ENCODE peak calls at places on chromosome 12, in seven cellular contexts. F is MM.1S, Z is hepatocyte, Y is neural progenitor cell, P is GM23248, H is GM23338, J is PC-3. L is an unnamed sample.

GRCh38 chr12:88015825-88016224 is 13.4 kb downstream of the C12orf50 start:
- DNase-seq in F (no peak), Z (no peak), Y (no peak), P (no peak), H (no peak), J (no peak), L (no peak)

GRCh38 chr12:21941522-21942376 is 523 bp upstream of the ABCC9 start:
- DNase-seq in F (no peak), Z (peak; percentile 75), Y (peak; percentile 79), P (peak; percentile 90), H (peak; percentile 81), J (no peak), L (no peak)

GRCh38 chr12:1773937-1774655 is 46.3 kb upstream of the LRTM2 start:
- DNase-seq in F (no peak), Z (no peak), Y (no peak), P (peak; percentile 67), H (no peak), J (no peak), L (no peak)

GRCh38 chr12:71865166-71865713 is 25.7 kb downstream of the TBC1D15 start:
- DNase-seq in F (no peak), Z (no peak), Y (no peak), P (peak; percentile 99), H (no peak), J (peak; percentile 27), L (no peak)

GRCh38 chr12:62711626-62712305 is 223.2 kb downstream of the PPM1H start:
- DNase-seq in F (no peak), Z (no peak), Y (peak; percentile 74), P (no peak), H (no peak), J (no peak), L (no peak)

GRCh38 chr12:132837693-132838463 is 9.2 kb upstream of the GOLGA3 start:
- DNase-seq in F (no peak), Z (no peak), Y (no peak), P (peak; percentile 55), H (no peak), J (no peak), L (no peak)

GRCh38 chr12:64390275-64390851 is at the start of gene C12orf56:
- DNase-seq in F (no peak), Z (peak; percentile 42), Y (peak; percentile 55), P (peak; percentile 67), H (peak; percentile 91), J (no peak), L (no peak)

GRCh38 chr12:86261142-86261541 is 5.0 kb upstream of the MGAT4C start:
- DNase-seq in F (no peak), Z (no peak), Y (no peak), P (peak; percentile 5), H (no peak), J (peak; percentile 24), L (no peak)

GRCh38 chr12:99004799-99005474 is 359.8 kb downstream of the APAF1 start:
- DNase-seq in F (no peak), Z (no peak), Y (peak; percentile 11), P (no peak), H (no peak), J (no peak), L (no peak)

GRCh38 chr12:109685574-109686447 is 27.8 kb upstream of the FAM222A start:
- DNase-seq in F (no peak), Z (no peak), Y (no peak), P (no peak), H (no peak), J (no peak), L (no peak)

GRCh38 chr12:18926188-18926587 is 188.3 kb downstream of the CAPZA3 start:
- DNase-seq in F (no peak), Z (no peak), Y (no peak), P (no peak), H (no peak), J (no peak), L (no peak)

GRCh38 chr12:89692442-89692841 is 16.2 kb downstream of the ATP2B1 start:
- DNase-seq in F (no peak), Z (no peak), Y (no peak), P (no peak), H (no peak), J (no peak), L (no peak)
- H3K79me2 ChIP-seq in F (peaks cover 89% of the 10 kb centered on the region), Z (peaks cover 100% of the 10 kb centered on the region), Y (peaks cover 100% of the 10 kb centered on the region), P (peaks cover 100% of the 10 kb centered on the region), H (peaks cover 92% of the 10 kb centered on the region), J (peaks cover 100% of the 10 kb centered on the region), L (peaks cover 100% of the 10 kb centered on the region)

DNA sequence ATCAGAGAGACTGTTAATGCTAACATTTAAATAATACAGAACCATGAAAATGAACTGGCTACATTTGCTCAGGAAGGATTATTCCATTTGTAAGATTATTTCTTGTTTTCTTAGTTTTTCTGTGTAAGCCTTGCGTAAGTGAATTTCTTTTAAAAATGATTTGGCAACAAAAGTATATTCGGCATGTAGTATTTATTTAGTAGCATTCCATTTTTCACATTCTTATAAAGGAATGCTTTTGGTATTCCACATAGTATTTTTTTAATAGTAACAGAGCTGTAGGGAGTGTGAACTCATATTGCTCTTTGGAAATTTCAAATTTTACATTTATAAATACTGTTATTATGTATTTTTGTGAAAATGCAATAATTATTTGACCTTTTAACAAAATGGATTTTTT is 1.0 kb downstream of the PTPRQ start:
- DNase-seq in F (no peak), Z (no peak), Y (no peak), P (peak; percentile 41), H (no peak), J (no peak), L (no peak)
- H2AFZ ChIP-seq in F (no peak overlapping the region), Z (no peak overlapping the region), Y (no peak overlapping the region), P (peak overlapping the region; percentile 26), H (no peak overlapping the region), J (no peak overlapping the region), L (no peak overlapping the region)

GRCh38 chr12:47745485-47746041 is 13.1 kb downstream of the RAPGEF3 start:
- DNase-seq in F (no peak), Z (no peak), Y (no peak), P (no peak), H (no peak), J (no peak), L (no peak)
- TF ChIP-seq EZH2phosphoT487 in F (no peak), Z (no peak), Y (no peak), P (no peak), H (no peak), J (no peak), L (no peak)

GRCh38 chr12:95208678-95209077 is 8.6 kb downstream of the FGD6 start:
- DNase-seq in F (no peak), Z (no peak), Y (no peak), P (no peak), H (no peak), J (no peak), L (no peak)

GRCh38 chr12:95205016-95205415 is 12.3 kb downstream of the FGD6 start:
- DNase-seq in F (no peak), Z (no peak), Y (no peak), P (peak; percentile 17), H (no peak), J (no peak), L (no peak)

GRCh38 chr12:95205685-95206084 is 11.6 kb downstream of the FGD6 start:
- DNase-seq in F (peak; percentile 12), Z (peak; percentile 57), Y (peak; percentile 45), P (peak; percentile 92), H (peak; percentile 47), J (peak; percentile 80), L (no peak)

GRCh38 chr12:95207407-95207806 is 9.9 kb downstream of the FGD6 start:
- DNase-seq in F (no peak), Z (no peak), Y (no peak), P (no peak), H (peak; percentile 46), J (no peak), L (no peak)

DNA sequence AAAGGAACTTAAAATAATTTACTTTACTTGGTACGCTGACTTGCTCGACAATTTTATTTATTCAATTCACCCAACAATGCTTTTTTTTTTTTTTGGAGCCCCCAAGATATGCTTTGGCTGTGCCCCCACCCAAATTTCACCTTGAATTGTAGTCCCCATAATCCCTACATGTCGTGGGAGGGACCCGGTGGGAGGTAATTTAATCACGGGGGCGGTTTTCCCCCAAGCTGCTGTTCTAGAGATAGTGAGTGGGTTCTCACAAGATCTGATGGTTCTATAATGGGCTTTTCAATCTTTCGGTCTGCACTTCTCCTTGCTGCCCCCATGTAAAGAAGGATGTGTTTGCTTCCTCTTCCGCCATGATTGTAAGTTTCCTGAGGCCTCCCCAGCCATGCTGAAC is 10.4 kb downstream of the FGD6 start:
- DNase-seq in F (no peak), Z (no peak), Y (no peak), P (no peak), H (no peak), J (no peak), L (no peak)
- H3K79me2 ChIP-seq in F (no peaks in the 10 kb centered on the region), Z (peaks cover 82% of the 10 kb centered on the region), Y (peaks cover 94% of the 10 kb centered on the region), P (peaks cover 39% of the 10 kb centered on the region), H (peaks cover 93% of the 10 kb centered on the region), J (peaks cover 91% of the 10 kb centered on the region), L (peaks cover 3% of the 10 kb centered on the region)

L was measured in OCI-LY7.